ENCODE peak calls at places on chromosomes 13 and 19, in ten cellular contexts. One of them, this sample, is unnamed.

GRCh38 chr13:40181203-40181845 is 485.1 kb downstream of the FOXO1 start:
- DNase-seq in GM12864: no peak
- DNase-seq in lower lobe of right lung: no peak
- DNase-seq in brain microvascular endothelial cell: peak; percentile 85
- DNase-seq in WERI-Rb-1: no peak
- DNase-seq in dorsolateral prefrontal cortex: no peak
- DNase-seq in left ventricle myocardium inferior: no peak
- DNase-seq in astrocyte: peak; percentile 87
- DNase-seq in pancreas: no peak
- DNase-seq in PC-3: peak; percentile 44
- DNase-seq in this sample: peak; percentile 47

GRCh38 chr13:114011226-114011625 is 37.4 kb upstream of the C13orf46 start:
- DNase-seq in GM12864: no peak
- DNase-seq in lower lobe of right lung: peak; percentile 39
- DNase-seq in brain microvascular endothelial cell: no peak
- DNase-seq in left ventricle myocardium inferior: no peak
- DNase-seq in pancreas: no peak
- DNase-seq in astrocyte: no peak
- DNase-seq in WERI-Rb-1: no peak
- DNase-seq in PC-3: no peak
- DNase-seq in dorsolateral prefrontal cortex: no peak
- DNase-seq in this sample: no peak

GRCh38 chr13:74187564-74187963 is 53.4 kb upstream of the KLF12 start:
- DNase-seq in pancreas: no peak
- DNase-seq in GM12864: no peak
- DNase-seq in WERI-Rb-1: no peak
- DNase-seq in left ventricle myocardium inferior: no peak
- DNase-seq in dorsolateral prefrontal cortex: no peak
- DNase-seq in PC-3: peak; percentile 89
- DNase-seq in astrocyte: no peak
- DNase-seq in lower lobe of right lung: no peak
- DNase-seq in brain microvascular endothelial cell: peak; percentile 49
- DNase-seq in this sample: no peak

GRCh38 chr19:31349160-31349881 is at the start of gene TSHZ3:
- DNase-seq in pancreas: peak; percentile 55
- DNase-seq in GM12864: no peak
- DNase-seq in WERI-Rb-1: peak; percentile 68
- DNase-seq in PC-3: peak; percentile 10
- DNase-seq in astrocyte: peak; percentile 81
- DNase-seq in dorsolateral prefrontal cortex: no peak
- DNase-seq in brain microvascular endothelial cell: peak; percentile 59
- DNase-seq in lower lobe of right lung: peak; percentile 77
- DNase-seq in left ventricle myocardium inferior: peak; percentile 86
- DNase-seq in this sample: peak; percentile 62

GRCh38 chr13:88507909-88508308 is 836.7 kb downstream of the SLITRK5 start:
- DNase-seq in lower lobe of right lung: no peak
- DNase-seq in left ventricle myocardium inferior: no peak
- DNase-seq in PC-3: no peak
- DNase-seq in pancreas: no peak
- DNase-seq in dorsolateral prefrontal cortex: no peak
- DNase-seq in WERI-Rb-1: no peak
- DNase-seq in astrocyte: no peak
- DNase-seq in GM12864: no peak
- DNase-seq in brain microvascular endothelial cell: no peak
- DNase-seq in this sample: no peak

GRCh38 chr13:48985751-48986150 is 10.0 kb downstream of the FNDC3A start:
- DNase-seq in lower lobe of right lung: no peak
- DNase-seq in brain microvascular endothelial cell: no peak
- DNase-seq in left ventricle myocardium inferior: no peak
- DNase-seq in GM12864: no peak
- DNase-seq in dorsolateral prefrontal cortex: no peak
- DNase-seq in astrocyte: no peak
- DNase-seq in pancreas: no peak
- DNase-seq in WERI-Rb-1: no peak
- DNase-seq in PC-3: no peak
- DNase-seq in this sample: no peak

GRCh38 chr13:62510906-62511655 is 1095.4 kb upstream of the PCDH20 start:
- DNase-seq in left ventricle myocardium inferior: no peak
- DNase-seq in dorsolateral prefrontal cortex: no peak
- DNase-seq in GM12864: no peak
- DNase-seq in brain microvascular endothelial cell: no peak
- DNase-seq in WERI-Rb-1: no peak
- DNase-seq in lower lobe of right lung: no peak
- DNase-seq in pancreas: no peak
- DNase-seq in astrocyte: no peak
- DNase-seq in PC-3: no peak
- DNase-seq in this sample: no peak

GRCh38 chr13:109790071-109790470 is 3.7 kb upstream of the IRS2 start:
- DNase-seq in brain microvascular endothelial cell: no peak
- DNase-seq in GM12864: no peak
- DNase-seq in WERI-Rb-1: no peak
- DNase-seq in pancreas: no peak
- DNase-seq in PC-3: no peak
- DNase-seq in lower lobe of right lung: no peak
- DNase-seq in dorsolateral prefrontal cortex: no peak
- DNase-seq in left ventricle myocardium inferior: no peak
- DNase-seq in astrocyte: no peak
- DNase-seq in this sample: no peak

GRCh38 chr13:93231867-93232266 is 5.3 kb downstream of the GPC6 start:
- DNase-seq in lower lobe of right lung: no peak
- DNase-seq in brain microvascular endothelial cell: no peak
- DNase-seq in WERI-Rb-1: no peak
- DNase-seq in PC-3: no peak
- DNase-seq in pancreas: no peak
- DNase-seq in astrocyte: no peak
- DNase-seq in dorsolateral prefrontal cortex: no peak
- DNase-seq in left ventricle myocardium inferior: no peak
- DNase-seq in GM12864: no peak
- DNase-seq in this sample: no peak

GRCh38 chr19:9308091-9308490 is 1.5 kb downstream of the ZNF699 start:
- DNase-seq in lower lobe of right lung: no peak
- DNase-seq in astrocyte: peak; percentile 11
- DNase-seq in dorsolateral prefrontal cortex: no peak
- DNase-seq in PC-3: peak; percentile 26
- DNase-seq in GM12864: no peak
- DNase-seq in brain microvascular endothelial cell: no peak
- DNase-seq in left ventricle myocardium inferior: no peak
- DNase-seq in WERI-Rb-1: no peak
- DNase-seq in pancreas: no peak
- DNase-seq in this sample: no peak
- H3K4me3 ChIP-seq in lower lobe of right lung: peak overlapping the region; percentile 91
- H3K4me3 ChIP-seq in astrocyte: peak overlapping the region; percentile 96
- H3K4me3 ChIP-seq in dorsolateral prefrontal cortex: peak overlapping the region; percentile 80
- H3K4me3 ChIP-seq in PC-3: peak overlapping the region; percentile 97
- H3K4me3 ChIP-seq in GM12864: no peak overlapping the region
- H3K4me3 ChIP-seq in brain microvascular endothelial cell: peak overlapping the region; percentile 89
- H3K4me3 ChIP-seq in left ventricle myocardium inferior: peak overlapping the region; percentile 94
- H3K4me3 ChIP-seq in WERI-Rb-1: no peak overlapping the region
- H3K4me3 ChIP-seq in pancreas: no peak overlapping the region
- H3K4me3 ChIP-seq in this sample: peak overlapping the region; percentile 77

GRCh38 chr19:54162884-54163283 is 3.4 kb upstream of the LENG1 start:
- DNase-seq in lower lobe of right lung: no peak
- DNase-seq in PC-3: no peak
- DNase-seq in astrocyte: no peak
- DNase-seq in dorsolateral prefrontal cortex: no peak
- DNase-seq in pancreas: no peak
- DNase-seq in GM12864: no peak
- DNase-seq in left ventricle myocardium inferior: no peak
- DNase-seq in WERI-Rb-1: no peak
- DNase-seq in brain microvascular endothelial cell: no peak
- DNase-seq in this sample: no peak

GRCh38 chr19:54160182-54160811 is 776 bp upstream of the LENG1 start:
- DNase-seq in dorsolateral prefrontal cortex: no peak
- DNase-seq in GM12864: no peak
- DNase-seq in lower lobe of right lung: no peak
- DNase-seq in WERI-Rb-1: no peak
- DNase-seq in pancreas: peak; percentile 51
- DNase-seq in astrocyte: no peak
- DNase-seq in brain microvascular endothelial cell: no peak
- DNase-seq in left ventricle myocardium inferior: no peak
- DNase-seq in PC-3: peak; percentile 43
- DNase-seq in this sample: no peak

GRCh38 chr19:54164369-54165068 is 5.0 kb upstream of the LENG1 start:
- DNase-seq in brain microvascular endothelial cell: no peak
- DNase-seq in dorsolateral prefrontal cortex: no peak
- DNase-seq in left ventricle myocardium inferior: no peak
- DNase-seq in pancreas: peak; percentile 79
- DNase-seq in GM12864: no peak
- DNase-seq in WERI-Rb-1: no peak
- DNase-seq in lower lobe of right lung: peak; percentile 76
- DNase-seq in PC-3: peak; percentile 94
- DNase-seq in astrocyte: peak; percentile 25
- DNase-seq in this sample: no peak

GRCh38 chr19:54160948-54161347 is 1.4 kb upstream of the LENG1 start:
- DNase-seq in dorsolateral prefrontal cortex: no peak
- DNase-seq in WERI-Rb-1: no peak
- DNase-seq in left ventricle myocardium inferior: no peak
- DNase-seq in pancreas: no peak
- DNase-seq in GM12864: no peak
- DNase-seq in lower lobe of right lung: no peak
- DNase-seq in astrocyte: no peak
- DNase-seq in brain microvascular endothelial cell: no peak
- DNase-seq in PC-3: peak; percentile 43
- DNase-seq in this sample: no peak

DNA sequence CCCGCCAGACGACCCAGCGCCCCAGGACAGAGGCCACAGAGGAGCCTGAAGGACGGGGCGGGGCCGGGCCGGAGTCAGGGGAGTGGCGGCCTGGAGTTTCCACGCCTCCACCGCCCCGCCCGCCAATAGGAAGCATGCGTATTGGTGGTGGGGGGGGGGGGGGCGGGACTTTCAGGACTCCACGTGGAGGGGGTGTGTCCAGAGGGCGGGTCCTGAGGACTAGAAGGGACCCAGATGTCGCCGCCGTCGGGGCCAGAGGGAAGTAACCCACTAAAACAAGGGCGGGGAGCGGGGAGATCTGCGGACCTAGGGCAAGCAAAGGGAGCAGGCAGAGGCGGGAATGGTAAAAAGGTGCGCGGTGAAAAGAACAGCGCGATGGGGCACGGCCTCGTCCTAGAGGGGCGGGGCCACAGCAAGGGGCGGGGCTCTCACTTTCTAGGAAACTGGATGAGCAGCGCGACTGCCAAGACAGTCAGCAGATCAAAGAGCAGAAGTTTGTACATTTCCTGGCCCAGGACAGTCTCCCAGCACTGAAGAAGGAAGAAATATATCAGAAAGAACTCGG is 2.8 kb upstream of the LENG1 start:
- DNase-seq in lower lobe of right lung: peak; percentile 93
- DNase-seq in astrocyte: peak; percentile 16
- DNase-seq in dorsolateral prefrontal cortex: peak; percentile 52
- DNase-seq in left ventricle myocardium inferior: peak; percentile 84
- DNase-seq in GM12864: peak; percentile 29
- DNase-seq in brain microvascular endothelial cell: peak; percentile 51
- DNase-seq in PC-3: peak; percentile 86
- DNase-seq in pancreas: peak; percentile 93
- DNase-seq in WERI-Rb-1: no peak
- DNase-seq in this sample: no peak
- H3K4me3 ChIP-seq in lower lobe of right lung: peak overlapping the region; percentile 54
- H3K4me3 ChIP-seq in astrocyte: peak overlapping the region; percentile 42
- H3K4me3 ChIP-seq in dorsolateral prefrontal cortex: peak overlapping the region; percentile 89
- H3K4me3 ChIP-seq in left ventricle myocardium inferior: peak overlapping the region; percentile 61
- H3K4me3 ChIP-seq in GM12864: peak overlapping the region; percentile 47
- H3K4me3 ChIP-seq in brain microvascular endothelial cell: peak overlapping the region; percentile 43
- H3K4me3 ChIP-seq in PC-3: peak overlapping the region; percentile 71
- H3K4me3 ChIP-seq in pancreas: no peak overlapping the region
- H3K4me3 ChIP-seq in WERI-Rb-1: no peak overlapping the region
- H3K4me3 ChIP-seq in this sample: peak overlapping the region; percentile 52

DNA sequence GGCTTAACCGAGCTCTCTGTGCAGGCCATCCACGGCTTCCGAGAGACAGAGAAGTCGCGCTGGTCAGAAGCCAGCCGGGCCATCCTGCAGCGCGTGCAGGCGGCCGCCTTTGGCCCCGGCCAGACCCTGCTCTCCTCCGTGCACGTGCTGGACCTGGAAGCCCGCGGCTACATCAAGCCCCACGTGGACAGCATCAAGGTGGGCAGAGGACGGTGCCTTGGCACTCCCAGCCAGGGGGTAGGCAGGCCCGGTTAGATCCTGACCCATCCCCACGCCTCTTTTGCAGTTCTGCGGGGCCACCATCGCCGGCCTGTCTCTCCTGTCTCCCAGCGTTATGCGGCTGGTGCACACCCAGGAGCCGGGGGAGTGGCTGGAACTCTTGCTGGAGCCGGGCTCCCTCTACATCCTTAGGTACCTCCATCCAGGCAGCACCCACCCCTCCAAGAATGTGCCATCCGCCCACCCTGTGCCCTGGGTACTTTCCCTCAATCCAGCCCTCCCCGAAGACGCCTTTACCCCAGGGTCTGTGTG is 1.5 kb downstream of the PSPN start:
- DNase-seq in PC-3: no peak
- DNase-seq in WERI-Rb-1: no peak
- DNase-seq in astrocyte: no peak
- DNase-seq in brain microvascular endothelial cell: no peak
- DNase-seq in dorsolateral prefrontal cortex: no peak
- DNase-seq in GM12864: no peak
- DNase-seq in lower lobe of right lung: no peak
- DNase-seq in left ventricle myocardium inferior: no peak
- DNase-seq in pancreas: peak; percentile 64
- DNase-seq in this sample: no peak
- H3K4me3 ChIP-seq in PC-3: no peak overlapping the region
- H3K4me3 ChIP-seq in WERI-Rb-1: no peak overlapping the region
- H3K4me3 ChIP-seq in astrocyte: no peak overlapping the region
- H3K4me3 ChIP-seq in brain microvascular endothelial cell: peak overlapping the region; percentile 58
- H3K4me3 ChIP-seq in dorsolateral prefrontal cortex: peak overlapping the region; percentile 98
- H3K4me3 ChIP-seq in GM12864: peak overlapping the region; percentile 58
- H3K4me3 ChIP-seq in lower lobe of right lung: peak overlapping the region; percentile 92
- H3K4me3 ChIP-seq in left ventricle myocardium inferior: peak overlapping the region; percentile 99
- H3K4me3 ChIP-seq in pancreas: no peak overlapping the region
- H3K4me3 ChIP-seq in this sample: peak overlapping the region; percentile 52

GRCh38 chr19:16363852-16364230 is 39.2 kb downstream of the KLF2 start:
- DNase-seq in astrocyte: no peak
- DNase-seq in WERI-Rb-1: no peak
- DNase-seq in brain microvascular endothelial cell: no peak
- DNase-seq in left ventricle myocardium inferior: no peak
- DNase-seq in PC-3: no peak
- DNase-seq in pancreas: no peak
- DNase-seq in dorsolateral prefrontal cortex: no peak
- DNase-seq in lower lobe of right lung: no peak
- DNase-seq in GM12864: no peak
- DNase-seq in this sample: no peak

GRCh38 chr19:16366056-16366432 is 41.4 kb downstream of the KLF2 start:
- DNase-seq in lower lobe of right lung: peak; percentile 33
- DNase-seq in PC-3: no peak
- DNase-seq in brain microvascular endothelial cell: no peak
- DNase-seq in left ventricle myocardium inferior: no peak
- DNase-seq in pancreas: no peak
- DNase-seq in GM12864: no peak
- DNase-seq in astrocyte: no peak
- DNase-seq in WERI-Rb-1: no peak
- DNase-seq in dorsolateral prefrontal cortex: no peak
- DNase-seq in this sample: no peak

GRCh38 chr19:16364231-16364865 is 39.7 kb downstream of the KLF2 start:
- DNase-seq in GM12864: no peak
- DNase-seq in astrocyte: no peak
- DNase-seq in pancreas: no peak
- DNase-seq in WERI-Rb-1: no peak
- DNase-seq in lower lobe of right lung: no peak
- DNase-seq in brain microvascular endothelial cell: no peak
- DNase-seq in left ventricle myocardium inferior: no peak
- DNase-seq in dorsolateral prefrontal cortex: no peak
- DNase-seq in PC-3: no peak
- DNase-seq in this sample: no peak

GRCh38 chr19:16366433-16367268 is 42.0 kb downstream of the KLF2 start:
- DNase-seq in brain microvascular endothelial cell: no peak
- DNase-seq in pancreas: no peak
- DNase-seq in dorsolateral prefrontal cortex: no peak
- DNase-seq in astrocyte: no peak
- DNase-seq in PC-3: no peak
- DNase-seq in lower lobe of right lung: peak; percentile 51
- DNase-seq in WERI-Rb-1: no peak
- DNase-seq in left ventricle myocardium inferior: no peak
- DNase-seq in GM12864: peak; percentile 85
- DNase-seq in this sample: no peak

GRCh38 chr19:16365300-16365996 is 40.8 kb downstream of the KLF2 start:
- DNase-seq in astrocyte: no peak
- DNase-seq in pancreas: no peak
- DNase-seq in lower lobe of right lung: peak; percentile 40
- DNase-seq in dorsolateral prefrontal cortex: no peak
- DNase-seq in GM12864: no peak
- DNase-seq in WERI-Rb-1: no peak
- DNase-seq in left ventricle myocardium inferior: no peak
- DNase-seq in brain microvascular endothelial cell: no peak
- DNase-seq in PC-3: no peak
- DNase-seq in this sample: no peak
- H3K4me3 ChIP-seq in astrocyte: no peak overlapping the region
- H3K4me3 ChIP-seq in pancreas: no peak overlapping the region
- H3K4me3 ChIP-seq in lower lobe of right lung: no peak overlapping the region
- H3K4me3 ChIP-seq in dorsolateral prefrontal cortex: no peak overlapping the region
- H3K4me3 ChIP-seq in GM12864: no peak overlapping the region
- H3K4me3 ChIP-seq in WERI-Rb-1: no peak overlapping the region
- H3K4me3 ChIP-seq in left ventricle myocardium inferior: no peak overlapping the region
- H3K4me3 ChIP-seq in brain microvascular endothelial cell: no peak overlapping the region
- H3K4me3 ChIP-seq in PC-3: no peak overlapping the region
- H3K4me3 ChIP-seq in this sample: no peak overlapping the region

This sample was measured in skeletal muscle cell.